ENCODE peak calls at places on chromosome 10, in seven cellular contexts. K, E, I, W, U, P and Q are unnamed samples.

GRCh38 chr10:96276831-96277230 is 5.5 kb upstream of the BLNK start:
- DNase-seq in W (no peak), K (no peak), I (no peak), U (no peak), E (no peak), P (no peak), Q (no peak)

GRCh38 chr10:91137822-91138221 is 82.6 kb upstream of the PCGF5 start:
- DNase-seq in U (no peak), I (no peak), E (no peak), W (no peak), P (no peak), K (no peak), Q (no peak)

GRCh38 chr10:106625761-106626160 is 538.7 kb downstream of the SORCS1 start:
- DNase-seq in P (no peak), W (no peak), I (no peak), K (no peak), U (no peak), E (no peak), Q (no peak)

GRCh38 chr10:7794627-7795026 is 6.7 kb downstream of the ATP5F1C start:
- DNase-seq in W (no peak), U (no peak), E (no peak), I (no peak), P (no peak), K (no peak), Q (no peak)

GRCh38 chr10:21527634-21528451 is 2.4 kb upstream of the SKIDA1 start:
- DNase-seq in I (no peak), P (no peak), U (no peak), K (no peak), W (no peak), E (no peak), Q (no peak)

GRCh38 chr10:26780106-26780792 is 80.5 kb downstream of the ABI1 start:
- DNase-seq in W (no peak), I (no peak), P (no peak), K (no peak), U (no peak), E (no peak), Q (no peak)

GRCh38 chr10:63758080-63758479 is 236.9 kb downstream of the REEP3 start:
- DNase-seq in I (no peak), E (no peak), U (no peak), K (no peak), W (no peak), P (no peak), Q (no peak)

GRCh38 chr10:47136866-47137265 is 163.1 kb upstream of the GDF10 start:
- DNase-seq in E (no peak), I (no peak), P (no peak), U (no peak), W (no peak), K (no peak), Q (no peak)

GRCh38 chr10:82477776-82478175 is 602.8 kb downstream of the NRG3 start:
- DNase-seq in I (no peak), E (no peak), U (no peak), P (no peak), W (no peak), K (no peak), Q (no peak)

GRCh38 chr10:79347894-79348639 is 798 bp downstream of the PPIF start:
- DNase-seq in I (no peak), W (peak), E (peak), P (no peak), K (peak), U (peak), Q (peak)

GRCh38 chr10:93218386-93218785 is 144.7 kb downstream of the CYP26A1 start:
- DNase-seq in W (no peak), U (no peak), E (no peak), P (no peak), K (no peak), I (no peak), Q (no peak)

GRCh38 chr10:58334817-58335305 is at the start of gene UBE2D1:
- DNase-seq in P (peak), K (peak), W (peak), U (peak), I (peak), E (peak), Q (peak)

GRCh38 chr10:132885451-132886210 is 56.7 kb downstream of the CFAP46 start:
- DNase-seq in K (no peak), P (no peak), U (no peak), I (no peak), E (no peak), W (no peak), Q (no peak)

GRCh38 chr10:422675-423074 is 266.8 kb downstream of the DIP2C start:
- DNase-seq in P (no peak), U (no peak), W (no peak), K (no peak), E (no peak), I (no peak), Q (no peak)

GRCh38 chr10:91424016-91424415 is 13.9 kb downstream of the HECTD2 start:
- DNase-seq in W (no peak), P (no peak), K (no peak), E (no peak), U (no peak), I (no peak), Q (no peak)

GRCh38 chr10:60140681-60141632 is 234.6 kb upstream of the CCDC6 start:
- DNase-seq in W (peak), P (no peak), K (no peak), U (peak), I (no peak), E (no peak), Q (peak)

GRCh38 chr10:130470286-130470685 is 334.1 kb downstream of the GLRX3 start:
- DNase-seq in I (no peak), W (no peak), P (no peak), K (no peak), E (no peak), U (no peak), Q (no peak)

GRCh38 chr10:97825020-97825739 is 24.5 kb upstream of the GOLGA7B start:
- DNase-seq in W (no peak), I (no peak), E (no peak), P (no peak), U (no peak), K (no peak), Q (no peak)

DNA sequence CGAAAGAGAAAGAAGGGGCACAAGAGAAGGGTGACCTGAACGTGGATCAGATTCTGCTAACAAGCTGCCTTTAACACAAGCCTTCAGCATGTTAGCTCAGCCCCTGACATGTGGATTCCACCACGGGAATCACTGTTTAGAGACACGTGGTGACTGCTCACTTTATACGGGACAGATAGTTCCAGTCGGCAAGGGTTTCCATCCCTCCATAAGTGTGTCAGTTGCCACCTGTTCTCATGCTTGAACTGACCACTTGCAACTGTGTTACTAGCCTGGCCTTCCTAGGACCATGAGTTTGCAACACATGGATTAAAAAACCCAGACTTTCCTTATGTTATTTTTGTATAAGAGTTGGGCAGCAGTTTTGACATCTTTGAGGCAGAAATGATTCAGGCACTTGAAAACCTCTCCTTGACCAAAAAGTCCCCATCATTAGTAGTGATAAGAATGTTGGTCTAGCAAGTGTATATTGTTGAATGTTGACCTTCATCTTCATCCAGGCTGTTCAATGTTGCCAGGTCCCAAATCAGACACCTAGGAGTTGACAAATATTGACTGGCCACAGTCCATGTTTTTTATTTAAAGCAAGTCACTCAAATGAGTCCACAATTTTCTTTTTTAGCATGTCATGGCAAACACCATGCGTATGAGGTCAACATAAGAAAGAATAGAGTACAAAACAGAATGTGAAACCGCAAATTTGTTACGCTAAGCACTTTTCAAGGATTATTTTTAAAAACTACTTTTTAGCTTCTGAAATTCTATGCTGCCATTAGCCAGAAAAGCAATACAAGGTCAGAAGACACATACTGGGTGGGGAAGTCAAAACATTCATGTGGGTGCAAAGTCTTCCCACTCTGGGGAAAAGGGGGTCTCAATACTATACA is 101.6 kb downstream of the ABLIM1 start:
- DNase-seq in U (no peak), W (peak), I (no peak), P (no peak), E (no peak), K (no peak), Q (no peak)
- TF ChIP-seq JUND in U (no peak), W (no peak), I (no peak), P (no peak), E (no peak), K (no peak), Q (no peak)

DNA sequence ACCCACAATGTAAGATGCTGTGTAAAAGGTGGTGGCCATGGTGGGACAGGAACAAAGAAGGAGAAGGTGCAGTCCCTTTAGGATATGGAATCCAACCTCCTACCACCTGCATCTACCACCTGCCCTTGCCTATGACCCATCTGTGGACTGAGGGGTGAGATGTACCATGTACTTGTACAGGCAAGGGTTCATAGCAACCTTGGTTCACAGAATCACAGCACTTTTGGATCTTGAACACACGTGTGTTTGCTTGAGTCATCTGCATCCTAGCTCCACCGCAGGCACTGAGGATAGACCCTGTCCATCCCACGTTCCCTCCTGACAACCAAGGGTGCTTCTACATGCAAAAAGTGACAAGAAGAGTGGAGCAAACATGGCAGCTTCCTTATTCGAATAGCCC is 162.3 kb downstream of the GFRA1 start:
- DNase-seq in P (no peak), U (no peak), I (no peak), W (no peak), K (no peak), E (no peak), Q (no peak)
- TF ChIP-seq JUND in P (no peak), U (no peak), I (no peak), W (no peak), K (no peak), E (no peak), Q (no peak)

DNA sequence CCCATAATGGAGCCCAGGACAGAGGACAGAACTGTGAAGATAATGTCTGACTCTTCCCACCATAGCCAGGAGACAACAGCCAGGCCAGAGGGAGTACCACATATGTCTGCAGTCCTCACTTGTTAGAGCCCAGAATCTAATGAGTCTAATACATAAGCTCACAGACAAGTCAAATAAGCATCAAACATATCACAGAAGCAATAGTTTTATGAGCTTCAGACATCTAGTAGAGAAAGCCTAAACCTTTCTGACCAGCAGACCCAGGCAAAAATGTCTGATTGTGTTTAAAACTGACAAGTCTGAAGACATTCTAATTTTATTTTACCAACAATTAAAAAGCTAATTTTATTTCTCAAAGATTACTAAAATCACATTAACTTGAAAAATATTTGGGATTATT is 75.5 kb downstream of the MAPK8 start:
- DNase-seq in I (no peak), W (no peak), K (no peak), P (no peak), E (no peak), U (no peak), Q (no peak)
- TF ChIP-seq JUND in I (no peak), W (no peak), K (no peak), P (no peak), E (no peak), U (no peak), Q (no peak)

DNA sequence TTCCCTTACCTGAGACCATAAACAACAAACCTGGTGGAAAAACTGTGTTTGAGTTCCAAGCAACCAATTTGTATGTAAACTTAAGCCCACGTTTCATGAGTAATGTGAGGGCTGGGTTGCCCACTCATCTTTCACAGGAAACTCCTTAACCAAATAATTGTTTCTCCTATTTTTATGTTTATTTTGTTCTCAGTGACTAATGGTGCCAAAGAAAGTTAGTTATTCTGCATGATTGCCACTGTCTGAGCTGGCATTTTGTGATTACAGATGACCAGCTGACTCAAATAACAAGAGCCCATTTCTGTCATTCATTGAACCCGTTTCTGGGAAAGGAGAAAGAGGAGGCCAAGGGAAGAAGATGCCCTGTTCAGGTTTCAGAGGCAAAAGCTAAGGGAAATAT is 187.0 kb upstream of the MYO3A start:
- DNase-seq in I (no peak), W (no peak), K (no peak), E (no peak), P (no peak), U (no peak), Q (no peak)
- TF ChIP-seq JUND in I (no peak), W (no peak), K (no peak), E (no peak), P (no peak), U (no peak), Q (no peak)

GRCh38 chr10:126904807-126905686 is at the start of gene DOCK1:
- DNase-seq in I (no peak), W (peak), P (no peak), U (no peak), E (peak), K (peak), Q (peak)
- TF ChIP-seq JUND in I (no peak), W (no peak), P (no peak), U (no peak), E (no peak), K (no peak), Q (no peak)

DNA sequence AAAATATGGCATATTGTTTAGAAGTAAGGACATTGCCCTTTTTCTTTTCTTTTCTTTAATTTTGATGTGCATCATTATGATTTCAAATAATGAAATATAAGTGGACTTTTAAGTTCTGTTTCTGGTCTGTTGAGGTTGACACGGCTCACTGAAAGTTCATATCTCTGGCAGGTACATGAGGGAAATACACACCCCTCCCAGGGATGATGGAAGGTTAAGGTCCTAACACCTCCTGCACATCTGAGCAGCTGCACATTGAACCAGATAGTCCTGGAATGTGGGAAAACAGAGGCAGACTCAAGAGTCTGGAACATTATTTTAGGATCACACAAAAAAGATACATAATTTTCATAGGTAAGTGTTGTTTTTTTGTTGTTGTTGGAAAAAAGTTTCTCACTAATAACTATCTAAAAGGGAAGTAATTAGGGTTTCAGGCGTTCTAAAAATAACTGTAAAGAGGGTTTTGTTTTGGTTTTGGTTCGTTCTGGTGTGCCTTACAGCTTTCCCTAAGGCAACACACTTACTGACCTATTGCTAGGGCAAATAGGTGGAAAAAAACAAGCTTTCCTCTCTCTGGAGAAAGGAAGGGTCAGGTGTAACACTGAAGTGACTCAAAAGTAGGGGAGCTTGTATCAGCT is 201.2 kb upstream of the PRKCQ start:
- DNase-seq in K (no peak), P (peak), E (no peak), U (no peak), I (no peak), W (no peak), Q (no peak)
- TF ChIP-seq JUND in K (no peak), P (no peak), E (no peak), U (no peak), I (no peak), W (no peak), Q (no peak)

DNA sequence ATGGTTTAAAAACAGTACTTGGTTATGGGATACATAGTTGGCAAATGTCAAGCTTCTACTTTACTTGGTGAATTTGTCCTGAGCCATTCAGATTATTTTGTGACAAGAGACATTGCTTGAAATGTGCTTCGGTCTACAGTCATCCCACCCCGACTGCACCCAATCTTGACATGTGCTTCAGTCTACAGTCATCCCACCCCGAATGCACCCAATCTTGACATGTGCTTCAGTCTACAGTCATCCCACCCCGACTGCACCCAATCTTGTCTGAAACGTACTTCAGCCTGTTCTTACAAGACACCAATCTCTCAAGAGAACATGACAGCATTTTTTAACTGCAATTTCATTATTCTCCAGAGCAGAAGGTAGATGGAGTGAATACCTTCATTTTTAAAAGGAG is 47.8 kb downstream of the PRKCQ start:
- DNase-seq in P (no peak), W (no peak), K (no peak), U (no peak), I (no peak), E (no peak), Q (no peak)
- TF ChIP-seq JUND in P (no peak), W (no peak), K (no peak), U (no peak), I (no peak), E (no peak), Q (no peak)

DNA sequence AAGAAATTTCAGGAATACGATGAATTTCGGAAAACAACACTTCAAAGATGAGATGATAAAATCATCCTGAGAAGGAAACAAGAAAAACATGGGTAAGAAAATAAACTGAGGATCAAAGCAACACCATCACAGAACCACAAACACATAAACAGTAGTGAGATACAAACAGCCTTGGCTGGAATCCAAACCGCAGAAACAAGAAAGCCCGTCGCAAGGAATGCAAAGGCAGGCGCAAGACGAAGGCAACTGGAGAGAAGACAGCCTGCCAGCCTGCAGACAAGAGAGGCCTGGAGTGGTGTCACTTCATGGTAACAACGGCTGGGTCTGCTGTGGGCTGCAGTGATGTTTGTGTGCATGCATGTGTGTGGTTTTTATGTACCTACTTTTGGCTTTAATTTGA is 61.8 kb upstream of the DRGX start:
- DNase-seq in W (no peak), K (no peak), U (no peak), E (no peak), I (no peak), P (no peak), Q (peak)
- TF ChIP-seq JUND in W (no peak), K (no peak), U (no peak), E (no peak), I (no peak), P (no peak), Q (no peak)